ENCODE peak calls at places on chromosomes 11 and 22, in ten cellular contexts. One of them, this sample, is unnamed.
A peak's percentile ranks its signal among the peaks of the same experiment; 100 is the strongest.

GRCh38 chr11:20962581-20962980 is 293.2 kb downstream of the NELL1 start:
- DNase-seq in kidney glomerular epithelial cell: no peak
- DNase-seq in stimulated activated CD8-positive, alpha-beta memory T cell treated with anti-CD3 and anti-CD28 coated beads, Interleukin-15, amount 100 ng/mL, for 48 hours: no peak
- DNase-seq in T follicular helper cell: no peak
- DNase-seq in OCI-M1: no peak
- DNase-seq in activated CD4-positive, CD25-positive, alpha-beta regulatory T cell treated with anti-CD3 and anti-CD28 coated beads, Interleukin-2, amount 50 U/mL, for 72 hours: no peak
- DNase-seq in cardiac fibroblast: no peak
- DNase-seq in left ventricle myocardium superior: no peak
- DNase-seq in NCI-H1694: no peak
- DNase-seq in transverse colon: no peak
- DNase-seq in this sample: no peak

GRCh38 chr11:12506502-12506921 is 129.1 kb downstream of the PARVA start:
- DNase-seq in kidney glomerular epithelial cell: no peak
- DNase-seq in stimulated activated CD8-positive, alpha-beta memory T cell treated with anti-CD3 and anti-CD28 coated beads, Interleukin-15, amount 100 ng/mL, for 48 hours: no peak
- DNase-seq in T follicular helper cell: no peak
- DNase-seq in OCI-M1: no peak
- DNase-seq in activated CD4-positive, CD25-positive, alpha-beta regulatory T cell treated with anti-CD3 and anti-CD28 coated beads, Interleukin-2, amount 50 U/mL, for 72 hours: no peak
- DNase-seq in cardiac fibroblast: peak; percentile 50
- DNase-seq in left ventricle myocardium superior: no peak
- DNase-seq in NCI-H1694: no peak
- DNase-seq in transverse colon: no peak
- DNase-seq in this sample: no peak

GRCh38 chr11:115869780-115870431 is 365.7 kb upstream of the CADM1 start:
- DNase-seq in kidney glomerular epithelial cell: no peak
- DNase-seq in stimulated activated CD8-positive, alpha-beta memory T cell treated with anti-CD3 and anti-CD28 coated beads, Interleukin-15, amount 100 ng/mL, for 48 hours: no peak
- DNase-seq in T follicular helper cell: no peak
- DNase-seq in OCI-M1: peak; percentile 27
- DNase-seq in activated CD4-positive, CD25-positive, alpha-beta regulatory T cell treated with anti-CD3 and anti-CD28 coated beads, Interleukin-2, amount 50 U/mL, for 72 hours: no peak
- DNase-seq in cardiac fibroblast: peak; percentile 3
- DNase-seq in left ventricle myocardium superior: peak; percentile 31
- DNase-seq in NCI-H1694: peak; percentile 58
- DNase-seq in transverse colon: peak; percentile 15
- DNase-seq in this sample: no peak

GRCh38 chr22:44337658-44338004 is 24.9 kb upstream of the SHISAL1 start:
- DNase-seq in kidney glomerular epithelial cell: peak; percentile 74
- DNase-seq in stimulated activated CD8-positive, alpha-beta memory T cell treated with anti-CD3 and anti-CD28 coated beads, Interleukin-15, amount 100 ng/mL, for 48 hours: no peak
- DNase-seq in T follicular helper cell: no peak
- DNase-seq in OCI-M1: peak; percentile 2
- DNase-seq in activated CD4-positive, CD25-positive, alpha-beta regulatory T cell treated with anti-CD3 and anti-CD28 coated beads, Interleukin-2, amount 50 U/mL, for 72 hours: no peak
- DNase-seq in cardiac fibroblast: peak; percentile 70
- DNase-seq in left ventricle myocardium superior: no peak
- DNase-seq in NCI-H1694: no peak
- DNase-seq in transverse colon: peak; percentile 22
- DNase-seq in this sample: no peak

GRCh38 chr11:44190883-44191230 is 95.4 kb downstream of the EXT2 start:
- DNase-seq in kidney glomerular epithelial cell: no peak
- DNase-seq in stimulated activated CD8-positive, alpha-beta memory T cell treated with anti-CD3 and anti-CD28 coated beads, Interleukin-15, amount 100 ng/mL, for 48 hours: no peak
- DNase-seq in T follicular helper cell: no peak
- DNase-seq in OCI-M1: no peak
- DNase-seq in activated CD4-positive, CD25-positive, alpha-beta regulatory T cell treated with anti-CD3 and anti-CD28 coated beads, Interleukin-2, amount 50 U/mL, for 72 hours: no peak
- DNase-seq in cardiac fibroblast: no peak
- DNase-seq in left ventricle myocardium superior: no peak
- DNase-seq in NCI-H1694: no peak
- DNase-seq in transverse colon: no peak
- DNase-seq in this sample: no peak

GRCh38 chr11:118914178-118914918 is 11.4 kb downstream of the BCL9L start:
- DNase-seq in kidney glomerular epithelial cell: no peak
- DNase-seq in stimulated activated CD8-positive, alpha-beta memory T cell treated with anti-CD3 and anti-CD28 coated beads, Interleukin-15, amount 100 ng/mL, for 48 hours: no peak
- DNase-seq in T follicular helper cell: peak; percentile 75
- DNase-seq in OCI-M1: no peak
- DNase-seq in activated CD4-positive, CD25-positive, alpha-beta regulatory T cell treated with anti-CD3 and anti-CD28 coated beads, Interleukin-2, amount 50 U/mL, for 72 hours: peak; percentile 50
- DNase-seq in cardiac fibroblast: no peak
- DNase-seq in left ventricle myocardium superior: peak; percentile 56
- DNase-seq in NCI-H1694: no peak
- DNase-seq in transverse colon: peak; percentile 65
- DNase-seq in this sample: peak; percentile 84

GRCh38 chr11:128622137-128622523 is 34.8 kb upstream of the ETS1 start:
- DNase-seq in kidney glomerular epithelial cell: no peak
- DNase-seq in stimulated activated CD8-positive, alpha-beta memory T cell treated with anti-CD3 and anti-CD28 coated beads, Interleukin-15, amount 100 ng/mL, for 48 hours: no peak
- DNase-seq in T follicular helper cell: no peak
- DNase-seq in OCI-M1: no peak
- DNase-seq in activated CD4-positive, CD25-positive, alpha-beta regulatory T cell treated with anti-CD3 and anti-CD28 coated beads, Interleukin-2, amount 50 U/mL, for 72 hours: no peak
- DNase-seq in cardiac fibroblast: no peak
- DNase-seq in left ventricle myocardium superior: peak; percentile 41
- DNase-seq in NCI-H1694: no peak
- DNase-seq in transverse colon: no peak
- DNase-seq in this sample: no peak

GRCh38 chr22:40236131-40236665 is 58.5 kb downstream of the TNRC6B start:
- DNase-seq in kidney glomerular epithelial cell: peak; percentile 23
- DNase-seq in stimulated activated CD8-positive, alpha-beta memory T cell treated with anti-CD3 and anti-CD28 coated beads, Interleukin-15, amount 100 ng/mL, for 48 hours: no peak
- DNase-seq in T follicular helper cell: no peak
- DNase-seq in OCI-M1: no peak
- DNase-seq in activated CD4-positive, CD25-positive, alpha-beta regulatory T cell treated with anti-CD3 and anti-CD28 coated beads, Interleukin-2, amount 50 U/mL, for 72 hours: no peak
- DNase-seq in cardiac fibroblast: no peak
- DNase-seq in left ventricle myocardium superior: no peak
- DNase-seq in NCI-H1694: no peak
- DNase-seq in transverse colon: no peak
- DNase-seq in this sample: no peak

GRCh38 chr22:19321757-19322156 is 30.2 kb upstream of the CLTCL1 start:
- DNase-seq in kidney glomerular epithelial cell: no peak
- DNase-seq in stimulated activated CD8-positive, alpha-beta memory T cell treated with anti-CD3 and anti-CD28 coated beads, Interleukin-15, amount 100 ng/mL, for 48 hours: no peak
- DNase-seq in T follicular helper cell: no peak
- DNase-seq in OCI-M1: no peak
- DNase-seq in activated CD4-positive, CD25-positive, alpha-beta regulatory T cell treated with anti-CD3 and anti-CD28 coated beads, Interleukin-2, amount 50 U/mL, for 72 hours: no peak
- DNase-seq in cardiac fibroblast: no peak
- DNase-seq in left ventricle myocardium superior: no peak
- DNase-seq in NCI-H1694: no peak
- DNase-seq in transverse colon: no peak
- DNase-seq in this sample: no peak

GRCh38 chr22:46781291-46781690 is 18.8 kb downstream of the TBC1D22A start:
- DNase-seq in kidney glomerular epithelial cell: no peak
- DNase-seq in stimulated activated CD8-positive, alpha-beta memory T cell treated with anti-CD3 and anti-CD28 coated beads, Interleukin-15, amount 100 ng/mL, for 48 hours: no peak
- DNase-seq in T follicular helper cell: no peak
- DNase-seq in OCI-M1: no peak
- DNase-seq in activated CD4-positive, CD25-positive, alpha-beta regulatory T cell treated with anti-CD3 and anti-CD28 coated beads, Interleukin-2, amount 50 U/mL, for 72 hours: no peak
- DNase-seq in cardiac fibroblast: no peak
- DNase-seq in left ventricle myocardium superior: no peak
- DNase-seq in NCI-H1694: no peak
- DNase-seq in transverse colon: no peak
- DNase-seq in this sample: no peak

GRCh38 chr11:117176186-117176585 is 2.4 kb upstream of the SIDT2 start:
- DNase-seq in kidney glomerular epithelial cell: no peak
- DNase-seq in stimulated activated CD8-positive, alpha-beta memory T cell treated with anti-CD3 and anti-CD28 coated beads, Interleukin-15, amount 100 ng/mL, for 48 hours: no peak
- DNase-seq in T follicular helper cell: no peak
- DNase-seq in OCI-M1: no peak
- DNase-seq in activated CD4-positive, CD25-positive, alpha-beta regulatory T cell treated with anti-CD3 and anti-CD28 coated beads, Interleukin-2, amount 50 U/mL, for 72 hours: no peak
- DNase-seq in cardiac fibroblast: no peak
- DNase-seq in left ventricle myocardium superior: no peak
- DNase-seq in NCI-H1694: no peak
- DNase-seq in transverse colon: no peak
- DNase-seq in this sample: no peak

GRCh38 chr11:41201156-41201555 is 258.3 kb downstream of the LRRC4C start:
- DNase-seq in kidney glomerular epithelial cell: peak; percentile 28
- DNase-seq in stimulated activated CD8-positive, alpha-beta memory T cell treated with anti-CD3 and anti-CD28 coated beads, Interleukin-15, amount 100 ng/mL, for 48 hours: no peak
- DNase-seq in T follicular helper cell: no peak
- DNase-seq in OCI-M1: peak; percentile 73
- DNase-seq in activated CD4-positive, CD25-positive, alpha-beta regulatory T cell treated with anti-CD3 and anti-CD28 coated beads, Interleukin-2, amount 50 U/mL, for 72 hours: no peak
- DNase-seq in cardiac fibroblast: peak; percentile 10
- DNase-seq in left ventricle myocardium superior: no peak
- DNase-seq in NCI-H1694: no peak
- DNase-seq in transverse colon: no peak
- DNase-seq in this sample: no peak

GRCh38 chr11:15901046-15901445 is 455.3 kb downstream of the SOX6 start:
- DNase-seq in kidney glomerular epithelial cell: no peak
- DNase-seq in stimulated activated CD8-positive, alpha-beta memory T cell treated with anti-CD3 and anti-CD28 coated beads, Interleukin-15, amount 100 ng/mL, for 48 hours: no peak
- DNase-seq in T follicular helper cell: no peak
- DNase-seq in OCI-M1: no peak
- DNase-seq in activated CD4-positive, CD25-positive, alpha-beta regulatory T cell treated with anti-CD3 and anti-CD28 coated beads, Interleukin-2, amount 50 U/mL, for 72 hours: no peak
- DNase-seq in cardiac fibroblast: no peak
- DNase-seq in left ventricle myocardium superior: peak; percentile 56
- DNase-seq in NCI-H1694: no peak
- DNase-seq in transverse colon: no peak
- DNase-seq in this sample: no peak

GRCh38 chr11:19813158-19813879 is 100.7 kb downstream of the NAV2 start:
- DNase-seq in kidney glomerular epithelial cell: no peak
- DNase-seq in stimulated activated CD8-positive, alpha-beta memory T cell treated with anti-CD3 and anti-CD28 coated beads, Interleukin-15, amount 100 ng/mL, for 48 hours: no peak
- DNase-seq in T follicular helper cell: no peak
- DNase-seq in OCI-M1: no peak
- DNase-seq in activated CD4-positive, CD25-positive, alpha-beta regulatory T cell treated with anti-CD3 and anti-CD28 coated beads, Interleukin-2, amount 50 U/mL, for 72 hours: no peak
- DNase-seq in cardiac fibroblast: no peak
- DNase-seq in left ventricle myocardium superior: peak; percentile 37
- DNase-seq in NCI-H1694: no peak
- DNase-seq in transverse colon: no peak
- DNase-seq in this sample: no peak

GRCh38 chr11:86594746-86595145 is 77.7 kb downstream of the ME3 start:
- DNase-seq in kidney glomerular epithelial cell: peak; percentile 75
- DNase-seq in stimulated activated CD8-positive, alpha-beta memory T cell treated with anti-CD3 and anti-CD28 coated beads, Interleukin-15, amount 100 ng/mL, for 48 hours: no peak
- DNase-seq in T follicular helper cell: no peak
- DNase-seq in OCI-M1: no peak
- DNase-seq in activated CD4-positive, CD25-positive, alpha-beta regulatory T cell treated with anti-CD3 and anti-CD28 coated beads, Interleukin-2, amount 50 U/mL, for 72 hours: no peak
- DNase-seq in cardiac fibroblast: peak; percentile 74
- DNase-seq in left ventricle myocardium superior: no peak
- DNase-seq in NCI-H1694: no peak
- DNase-seq in transverse colon: no peak
- DNase-seq in this sample: no peak

GRCh38 chr11:105799263-105799662 is 189.4 kb downstream of the GRIA4 start:
- DNase-seq in kidney glomerular epithelial cell: no peak
- DNase-seq in stimulated activated CD8-positive, alpha-beta memory T cell treated with anti-CD3 and anti-CD28 coated beads, Interleukin-15, amount 100 ng/mL, for 48 hours: no peak
- DNase-seq in T follicular helper cell: no peak
- DNase-seq in OCI-M1: no peak
- DNase-seq in activated CD4-positive, CD25-positive, alpha-beta regulatory T cell treated with anti-CD3 and anti-CD28 coated beads, Interleukin-2, amount 50 U/mL, for 72 hours: no peak
- DNase-seq in cardiac fibroblast: no peak
- DNase-seq in left ventricle myocardium superior: no peak
- DNase-seq in NCI-H1694: no peak
- DNase-seq in transverse colon: no peak
- DNase-seq in this sample: no peak

GRCh38 chr22:44410396-44411056 is 87.5 kb downstream of the RTL6 start:
- DNase-seq in kidney glomerular epithelial cell: no peak
- DNase-seq in stimulated activated CD8-positive, alpha-beta memory T cell treated with anti-CD3 and anti-CD28 coated beads, Interleukin-15, amount 100 ng/mL, for 48 hours: no peak
- DNase-seq in T follicular helper cell: no peak
- DNase-seq in OCI-M1: no peak
- DNase-seq in activated CD4-positive, CD25-positive, alpha-beta regulatory T cell treated with anti-CD3 and anti-CD28 coated beads, Interleukin-2, amount 50 U/mL, for 72 hours: no peak
- DNase-seq in cardiac fibroblast: no peak
- DNase-seq in left ventricle myocardium superior: peak; percentile 70
- DNase-seq in NCI-H1694: peak; percentile 59
- DNase-seq in transverse colon: no peak
- DNase-seq in this sample: no peak

GRCh38 chr22:30968015-30968923 is at the start of gene MORC2:
- DNase-seq in kidney glomerular epithelial cell: peak; percentile 77
- DNase-seq in stimulated activated CD8-positive, alpha-beta memory T cell treated with anti-CD3 and anti-CD28 coated beads, Interleukin-15, amount 100 ng/mL, for 48 hours: no peak
- DNase-seq in T follicular helper cell: no peak
- DNase-seq in OCI-M1: peak; percentile 84
- DNase-seq in activated CD4-positive, CD25-positive, alpha-beta regulatory T cell treated with anti-CD3 and anti-CD28 coated beads, Interleukin-2, amount 50 U/mL, for 72 hours: no peak
- DNase-seq in cardiac fibroblast: no peak
- DNase-seq in left ventricle myocardium superior: peak; percentile 78
- DNase-seq in NCI-H1694: no peak
- DNase-seq in transverse colon: peak; percentile 75
- DNase-seq in this sample: no peak

GRCh38 chr11:8913961-8914660 is 3.1 kb downstream of the AKIP1 start:
- DNase-seq in kidney glomerular epithelial cell: peak; percentile 64
- DNase-seq in stimulated activated CD8-positive, alpha-beta memory T cell treated with anti-CD3 and anti-CD28 coated beads, Interleukin-15, amount 100 ng/mL, for 48 hours: peak; percentile 22
- DNase-seq in T follicular helper cell: peak; percentile 20
- DNase-seq in OCI-M1: peak; percentile 84
- DNase-seq in activated CD4-positive, CD25-positive, alpha-beta regulatory T cell treated with anti-CD3 and anti-CD28 coated beads, Interleukin-2, amount 50 U/mL, for 72 hours: no peak
- DNase-seq in cardiac fibroblast: peak; percentile 53
- DNase-seq in left ventricle myocardium superior: peak; percentile 44
- DNase-seq in NCI-H1694: peak; percentile 13
- DNase-seq in transverse colon: peak; percentile 22
- DNase-seq in this sample: no peak

GRCh38 chr11:2103666-2104523 is 35.3 kb downstream of the IGF2 start:
- DNase-seq in kidney glomerular epithelial cell: no peak
- DNase-seq in stimulated activated CD8-positive, alpha-beta memory T cell treated with anti-CD3 and anti-CD28 coated beads, Interleukin-15, amount 100 ng/mL, for 48 hours: no peak
- DNase-seq in T follicular helper cell: no peak
- DNase-seq in OCI-M1: no peak
- DNase-seq in activated CD4-positive, CD25-positive, alpha-beta regulatory T cell treated with anti-CD3 and anti-CD28 coated beads, Interleukin-2, amount 50 U/mL, for 72 hours: peak; percentile 21
- DNase-seq in cardiac fibroblast: no peak
- DNase-seq in left ventricle myocardium superior: no peak
- DNase-seq in NCI-H1694: no peak
- DNase-seq in transverse colon: no peak
- DNase-seq in this sample: no peak

GRCh38 chr11:126072141-126072741 is 9.6 kb upstream of the CDON start:
- DNase-seq in kidney glomerular epithelial cell: no peak
- DNase-seq in stimulated activated CD8-positive, alpha-beta memory T cell treated with anti-CD3 and anti-CD28 coated beads, Interleukin-15, amount 100 ng/mL, for 48 hours: no peak
- DNase-seq in T follicular helper cell: no peak
- DNase-seq in OCI-M1: no peak
- DNase-seq in activated CD4-positive, CD25-positive, alpha-beta regulatory T cell treated with anti-CD3 and anti-CD28 coated beads, Interleukin-2, amount 50 U/mL, for 72 hours: no peak
- DNase-seq in cardiac fibroblast: no peak
- DNase-seq in left ventricle myocardium superior: no peak
- DNase-seq in NCI-H1694: no peak
- DNase-seq in transverse colon: no peak
- DNase-seq in this sample: no peak

GRCh38 chr11:32141886-32142546 is 51.1 kb downstream of the RCN1 start:
- DNase-seq in kidney glomerular epithelial cell: no peak
- DNase-seq in stimulated activated CD8-positive, alpha-beta memory T cell treated with anti-CD3 and anti-CD28 coated beads, Interleukin-15, amount 100 ng/mL, for 48 hours: no peak
- DNase-seq in T follicular helper cell: no peak
- DNase-seq in OCI-M1: no peak
- DNase-seq in activated CD4-positive, CD25-positive, alpha-beta regulatory T cell treated with anti-CD3 and anti-CD28 coated beads, Interleukin-2, amount 50 U/mL, for 72 hours: no peak
- DNase-seq in cardiac fibroblast: no peak
- DNase-seq in left ventricle myocardium superior: no peak
- DNase-seq in NCI-H1694: no peak
- DNase-seq in transverse colon: no peak
- DNase-seq in this sample: no peak

GRCh38 chr11:68980776-68981065 is at the start of gene MRGPRD:
- DNase-seq in kidney glomerular epithelial cell: no peak
- DNase-seq in stimulated activated CD8-positive, alpha-beta memory T cell treated with anti-CD3 and anti-CD28 coated beads, Interleukin-15, amount 100 ng/mL, for 48 hours: no peak
- DNase-seq in T follicular helper cell: no peak
- DNase-seq in OCI-M1: no peak
- DNase-seq in activated CD4-positive, CD25-positive, alpha-beta regulatory T cell treated with anti-CD3 and anti-CD28 coated beads, Interleukin-2, amount 50 U/mL, for 72 hours: no peak
- DNase-seq in cardiac fibroblast: no peak
- DNase-seq in left ventricle myocardium superior: no peak
- DNase-seq in NCI-H1694: no peak
- DNase-seq in transverse colon: no peak
- DNase-seq in this sample: no peak

GRCh38 chr22:46108564-46109473 is 41.5 kb upstream of the PPARA start:
- DNase-seq in kidney glomerular epithelial cell: peak; percentile 40
- DNase-seq in stimulated activated CD8-positive, alpha-beta memory T cell treated with anti-CD3 and anti-CD28 coated beads, Interleukin-15, amount 100 ng/mL, for 48 hours: no peak
- DNase-seq in T follicular helper cell: no peak
- DNase-seq in OCI-M1: peak; percentile 9
- DNase-seq in activated CD4-positive, CD25-positive, alpha-beta regulatory T cell treated with anti-CD3 and anti-CD28 coated beads, Interleukin-2, amount 50 U/mL, for 72 hours: no peak
- DNase-seq in cardiac fibroblast: peak; percentile 63
- DNase-seq in left ventricle myocardium superior: peak; percentile 81
- DNase-seq in NCI-H1694: no peak
- DNase-seq in transverse colon: peak; percentile 45
- DNase-seq in this sample: no peak

GRCh38 chr22:44203203-44203602 is 22.5 kb downstream of the PARVG start:
- DNase-seq in kidney glomerular epithelial cell: no peak
- DNase-seq in stimulated activated CD8-positive, alpha-beta memory T cell treated with anti-CD3 and anti-CD28 coated beads, Interleukin-15, amount 100 ng/mL, for 48 hours: no peak
- DNase-seq in T follicular helper cell: no peak
- DNase-seq in OCI-M1: no peak
- DNase-seq in activated CD4-positive, CD25-positive, alpha-beta regulatory T cell treated with anti-CD3 and anti-CD28 coated beads, Interleukin-2, amount 50 U/mL, for 72 hours: no peak
- DNase-seq in cardiac fibroblast: no peak
- DNase-seq in left ventricle myocardium superior: no peak
- DNase-seq in NCI-H1694: no peak
- DNase-seq in transverse colon: no peak
- DNase-seq in this sample: no peak

GRCh38 chr11:61913699-61914395 is 3.5 kb downstream of the RAB3IL1 start:
- DNase-seq in kidney glomerular epithelial cell: no peak
- DNase-seq in stimulated activated CD8-positive, alpha-beta memory T cell treated with anti-CD3 and anti-CD28 coated beads, Interleukin-15, amount 100 ng/mL, for 48 hours: no peak
- DNase-seq in T follicular helper cell: no peak
- DNase-seq in OCI-M1: no peak
- DNase-seq in activated CD4-positive, CD25-positive, alpha-beta regulatory T cell treated with anti-CD3 and anti-CD28 coated beads, Interleukin-2, amount 50 U/mL, for 72 hours: no peak
- DNase-seq in cardiac fibroblast: no peak
- DNase-seq in left ventricle myocardium superior: peak; percentile 18
- DNase-seq in NCI-H1694: no peak
- DNase-seq in transverse colon: no peak
- DNase-seq in this sample: no peak

GRCh38 chr11:102791271-102792036 is 6.5 kb downstream of the MMP1 start:
- DNase-seq in kidney glomerular epithelial cell: peak; percentile 22
- DNase-seq in stimulated activated CD8-positive, alpha-beta memory T cell treated with anti-CD3 and anti-CD28 coated beads, Interleukin-15, amount 100 ng/mL, for 48 hours: no peak
- DNase-seq in T follicular helper cell: no peak
- DNase-seq in OCI-M1: no peak
- DNase-seq in activated CD4-positive, CD25-positive, alpha-beta regulatory T cell treated with anti-CD3 and anti-CD28 coated beads, Interleukin-2, amount 50 U/mL, for 72 hours: no peak
- DNase-seq in cardiac fibroblast: no peak
- DNase-seq in left ventricle myocardium superior: no peak
- DNase-seq in NCI-H1694: no peak
- DNase-seq in transverse colon: no peak
- DNase-seq in this sample: no peak

GRCh38 chr11:12862761-12863469 is 146.2 kb upstream of the RASSF10 start:
- DNase-seq in kidney glomerular epithelial cell: peak; percentile 47
- DNase-seq in stimulated activated CD8-positive, alpha-beta memory T cell treated with anti-CD3 and anti-CD28 coated beads, Interleukin-15, amount 100 ng/mL, for 48 hours: no peak
- DNase-seq in T follicular helper cell: no peak
- DNase-seq in OCI-M1: no peak
- DNase-seq in activated CD4-positive, CD25-positive, alpha-beta regulatory T cell treated with anti-CD3 and anti-CD28 coated beads, Interleukin-2, amount 50 U/mL, for 72 hours: no peak
- DNase-seq in cardiac fibroblast: peak; percentile 77
- DNase-seq in left ventricle myocardium superior: peak; percentile 62
- DNase-seq in NCI-H1694: peak; percentile 39
- DNase-seq in transverse colon: peak; percentile 44
- DNase-seq in this sample: no peak